ENCODE peak calls at places on chromosomes 1 and 21, in seven cellular contexts. V is mesendoderm, N is IMR-90, D is H9, U is neuronal stem cell, Y is mesenchymal stem cell, R is trophoblast cell. H is an unnamed sample.

GRCh38 chr1:156781585-156782186 is 14.4 kb downstream of the PRCC start:
- DNase-seq in D (no peak), V (no peak), N (peak; percentile 67), Y (peak; percentile 73), R (no peak), U (no peak), H (no peak)

GRCh38 chr1:236007781-236008180 is 57.1 kb downstream of the NID1 start:
- DNase-seq in N (no peak), U (no peak), D (no peak), R (no peak), V (no peak), Y (no peak), H (no peak)

GRCh38 chr21:14785679-14786078 is 239.6 kb upstream of the SAMSN1 start:
- DNase-seq in R (no peak), N (no peak), V (no peak), D (no peak), U (no peak), Y (no peak), H (no peak)

GRCh38 chr1:91166106-91166712 is 144.4 kb upstream of the ZNF644 start:
- DNase-seq in Y (peak; percentile 60), D (peak; percentile 64), U (peak; percentile 60), R (peak; percentile 83), V (peak; percentile 84), N (peak; percentile 56), H (peak; percentile 44)

GRCh38 chr1:165253818-165254254 is 102.7 kb downstream of the LMX1A start:
- DNase-seq in D (no peak), N (no peak), Y (no peak), V (peak; percentile 32), R (no peak), U (no peak), H (no peak)

GRCh38 chr1:235642943-235643371 is 6.6 kb downstream of the GNG4 start:
- DNase-seq in D (peak; percentile 80), N (no peak), U (no peak), V (peak; percentile 86), Y (no peak), R (no peak), H (no peak)

GRCh38 chr1:12113433-12114339 is 50.6 kb downstream of the TNFRSF8 start:
- DNase-seq in N (peak; percentile 63), Y (peak; percentile 39), D (no peak), R (no peak), U (no peak), V (peak; percentile 28), H (no peak)

GRCh38 chr1:158998781-158999161 is 10.9 kb upstream of the IFI16 start:
- DNase-seq in R (peak; percentile 89), Y (peak; percentile 72), U (peak; percentile 65), V (peak; percentile 68), N (peak; percentile 61), D (no peak), H (no peak)

GRCh38 chr1:221101792-221102191 is 222.5 kb downstream of the HLX start:
- DNase-seq in V (no peak), R (no peak), D (no peak), Y (peak; percentile 60), U (no peak), N (peak; percentile 76), H (no peak)

DNA sequence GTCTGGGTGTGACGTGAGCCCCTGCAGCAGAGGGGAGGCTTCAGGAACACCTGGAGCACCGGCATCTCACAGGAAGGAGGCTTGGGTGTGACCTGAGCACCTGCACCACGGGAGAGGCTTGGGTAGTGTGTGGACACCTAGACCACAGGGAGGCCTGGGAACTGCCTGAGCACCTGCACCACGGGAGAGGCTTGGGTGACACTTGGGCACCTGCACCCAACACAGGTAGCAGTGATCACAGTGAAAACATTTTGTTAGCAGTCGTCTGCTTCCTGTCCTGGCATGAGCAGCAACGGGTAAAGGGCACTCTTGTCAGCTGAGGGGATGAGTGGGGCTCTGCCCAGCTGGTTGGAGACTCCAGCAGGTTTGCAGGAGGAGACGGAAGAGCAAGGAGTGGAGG is 22.4 kb downstream of the LRRC3 start:
- DNase-seq in R (no peak), D (no peak), Y (no peak), V (no peak), N (no peak), U (no peak), H (no peak)
- H2BK5ac ChIP-seq in R (no peak overlapping the region), D (no peak overlapping the region), Y (no peak overlapping the region), V (no peak overlapping the region), N (no peak overlapping the region), U (no peak overlapping the region), H (no peak overlapping the region)

DNA sequence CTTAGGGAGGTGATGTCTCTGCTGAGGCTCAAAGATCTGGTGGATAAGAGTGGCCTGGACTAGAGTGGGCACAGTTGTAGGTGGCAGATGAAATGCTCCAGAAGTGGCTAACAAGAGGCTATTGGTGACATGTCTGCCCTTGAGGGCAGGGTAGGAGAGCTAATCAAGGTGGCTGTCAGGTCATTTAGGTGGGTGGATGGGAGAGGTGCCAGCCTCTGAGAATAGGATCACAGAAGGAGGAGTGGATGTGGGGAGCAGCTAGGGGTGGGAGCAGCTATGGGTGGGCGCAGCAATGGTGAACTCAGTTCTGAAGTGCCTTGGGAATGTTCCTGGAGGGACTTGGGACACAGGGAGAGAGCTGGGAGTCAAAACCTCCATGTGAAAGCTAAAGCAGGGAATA is 142.0 kb upstream of the GRIK3 start:
- DNase-seq in R (no peak), D (no peak), Y (no peak), N (no peak), V (no peak), U (no peak), H (no peak)
- H2BK5ac ChIP-seq in R (no peak overlapping the region), D (no peak overlapping the region), Y (no peak overlapping the region), N (no peak overlapping the region), V (no peak overlapping the region), U (no peak overlapping the region), H (no peak overlapping the region)

GRCh38 chr21:41016472-41016871 is 151.5 kb upstream of the BACE2 start:
- DNase-seq in Y (no peak), R (no peak), N (no peak), D (no peak), V (no peak), U (no peak), H (no peak)
- H2BK5ac ChIP-seq in Y (no peak overlapping the region), R (no peak overlapping the region), N (no peak overlapping the region), D (no peak overlapping the region), V (no peak overlapping the region), U (no peak overlapping the region), H (no peak overlapping the region)

GRCh38 chr21:44029460-44030087 is 17.5 kb downstream of the TRAPPC10 start:
- DNase-seq in N (no peak), U (no peak), R (no peak), V (no peak), D (no peak), Y (no peak), H (no peak)
- H2BK5ac ChIP-seq in N (no peak overlapping the region), U (no peak overlapping the region), R (no peak overlapping the region), V (no peak overlapping the region), D (no peak overlapping the region), Y (no peak overlapping the region), H (no peak overlapping the region)

DNA sequence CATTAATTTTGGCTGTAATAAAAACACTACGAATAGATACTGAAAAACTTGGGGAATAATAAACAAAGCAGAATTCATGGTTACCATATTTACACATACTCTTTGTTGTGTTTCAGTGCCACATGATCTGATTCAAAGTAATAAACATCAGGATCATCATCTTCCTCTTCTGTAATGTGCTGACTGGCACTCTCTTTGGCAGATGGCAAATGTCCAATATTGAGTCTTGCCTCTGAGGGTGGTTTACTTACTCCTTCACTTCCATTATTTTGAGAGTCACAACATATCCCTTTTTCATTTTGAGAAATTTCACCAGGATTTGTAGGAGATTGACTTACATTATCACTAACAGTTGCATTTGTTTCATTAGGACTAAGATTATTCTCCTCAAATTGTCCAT is 50.7 kb downstream of the ZZZ3 start:
- DNase-seq in R (no peak), N (no peak), V (no peak), U (no peak), D (no peak), Y (no peak), H (no peak)
- H2BK5ac ChIP-seq in R (no peak overlapping the region), N (no peak overlapping the region), V (no peak overlapping the region), U (no peak overlapping the region), D (no peak overlapping the region), Y (no peak overlapping the region), H (no peak overlapping the region)